ENCODE peak calls at places on chromosomes 4 and X, in five cellular contexts. One of them, this sample, is unnamed.

GRCh38 chrX:120793098-120793497 is 82.6 kb downstream of the CT47B1 start:
- DNase-seq in right atrium auricular region: no peak
- DNase-seq in GF-D8: no peak
- DNase-seq in K562: no peak
- DNase-seq in activated T-helper 1 cell treated with anti-CD3 and anti-CD28 coated beads, Interleukin-2, amount 50 U/mL, for 16 hours: no peak
- DNase-seq in this sample: no peak

GRCh38 chr4:80361329-80361900 is 25.9 kb downstream of the CFAP299 start:
- DNase-seq in right atrium auricular region: no peak
- DNase-seq in GF-D8: no peak
- DNase-seq in K562: peak
- DNase-seq in activated T-helper 1 cell treated with anti-CD3 and anti-CD28 coated beads, Interleukin-2, amount 50 U/mL, for 16 hours: no peak
- DNase-seq in this sample: peak

GRCh38 chr4:15400911-15401671 is 26.7 kb upstream of the C1QTNF7 start:
- DNase-seq in right atrium auricular region: peak
- DNase-seq in GF-D8: peak
- DNase-seq in K562: no peak
- DNase-seq in activated T-helper 1 cell treated with anti-CD3 and anti-CD28 coated beads, Interleukin-2, amount 50 U/mL, for 16 hours: no peak
- DNase-seq in this sample: peak

GRCh38 chr4:169314906-169315305 is 44.1 kb upstream of the SH3RF1 start:
- DNase-seq in right atrium auricular region: peak
- DNase-seq in GF-D8: no peak
- DNase-seq in K562: peak
- DNase-seq in activated T-helper 1 cell treated with anti-CD3 and anti-CD28 coated beads, Interleukin-2, amount 50 U/mL, for 16 hours: no peak
- DNase-seq in this sample: peak

GRCh38 chr4:17475481-17475880 is 36.4 kb downstream of the QDPR start:
- DNase-seq in right atrium auricular region: no peak
- DNase-seq in GF-D8: no peak
- DNase-seq in K562: no peak
- DNase-seq in activated T-helper 1 cell treated with anti-CD3 and anti-CD28 coated beads, Interleukin-2, amount 50 U/mL, for 16 hours: no peak
- DNase-seq in this sample: no peak

GRCh38 chr4:140851032-140851636 is 94.9 kb upstream of the TBC1D9 start:
- DNase-seq in right atrium auricular region: no peak
- DNase-seq in GF-D8: no peak
- DNase-seq in K562: peak
- DNase-seq in activated T-helper 1 cell treated with anti-CD3 and anti-CD28 coated beads, Interleukin-2, amount 50 U/mL, for 16 hours: no peak
- DNase-seq in this sample: peak

GRCh38 chr4:22427676-22428075 is 88.2 kb downstream of the ADGRA3 start:
- DNase-seq in right atrium auricular region: no peak
- DNase-seq in GF-D8: no peak
- DNase-seq in K562: no peak
- DNase-seq in activated T-helper 1 cell treated with anti-CD3 and anti-CD28 coated beads, Interleukin-2, amount 50 U/mL, for 16 hours: no peak
- DNase-seq in this sample: no peak

GRCh38 chr4:89898304-89898716 is 3.7 kb downstream of the MMRN1 start:
- DNase-seq in right atrium auricular region: no peak
- DNase-seq in GF-D8: no peak
- DNase-seq in K562: no peak
- DNase-seq in activated T-helper 1 cell treated with anti-CD3 and anti-CD28 coated beads, Interleukin-2, amount 50 U/mL, for 16 hours: no peak
- DNase-seq in this sample: no peak

GRCh38 chrX:41561045-41561444 is 113.9 kb downstream of the NYX start:
- DNase-seq in right atrium auricular region: no peak
- DNase-seq in GF-D8: peak
- DNase-seq in K562: peak
- DNase-seq in activated T-helper 1 cell treated with anti-CD3 and anti-CD28 coated beads, Interleukin-2, amount 50 U/mL, for 16 hours: no peak
- DNase-seq in this sample: peak

GRCh38 chr4:75189976-75190375 is 257.1 kb downstream of the PARM1 start:
- DNase-seq in right atrium auricular region: no peak
- DNase-seq in GF-D8: no peak
- DNase-seq in K562: no peak
- DNase-seq in activated T-helper 1 cell treated with anti-CD3 and anti-CD28 coated beads, Interleukin-2, amount 50 U/mL, for 16 hours: no peak
- DNase-seq in this sample: no peak

GRCh38 chr4:167399201-167399600 is 164.9 kb upstream of the SPOCK3 start:
- DNase-seq in right atrium auricular region: no peak
- DNase-seq in GF-D8: no peak
- DNase-seq in K562: no peak
- DNase-seq in activated T-helper 1 cell treated with anti-CD3 and anti-CD28 coated beads, Interleukin-2, amount 50 U/mL, for 16 hours: no peak
- DNase-seq in this sample: no peak

GRCh38 chr4:54585321-54586000 is 72.3 kb upstream of the KIT start:
- DNase-seq in right atrium auricular region: no peak
- DNase-seq in GF-D8: no peak
- DNase-seq in K562: peak
- DNase-seq in activated T-helper 1 cell treated with anti-CD3 and anti-CD28 coated beads, Interleukin-2, amount 50 U/mL, for 16 hours: no peak
- DNase-seq in this sample: peak

GRCh38 chr4:151968643-151969042 is 207.8 kb upstream of the GATB start:
- DNase-seq in right atrium auricular region: no peak
- DNase-seq in GF-D8: no peak
- DNase-seq in K562: no peak
- DNase-seq in activated T-helper 1 cell treated with anti-CD3 and anti-CD28 coated beads, Interleukin-2, amount 50 U/mL, for 16 hours: no peak
- DNase-seq in this sample: no peak

GRCh38 chr4:55398966-55399365 is 3.2 kb downstream of the TMEM165 start:
- DNase-seq in right atrium auricular region: no peak
- DNase-seq in GF-D8: no peak
- DNase-seq in K562: peak
- DNase-seq in activated T-helper 1 cell treated with anti-CD3 and anti-CD28 coated beads, Interleukin-2, amount 50 U/mL, for 16 hours: no peak
- DNase-seq in this sample: no peak

GRCh38 chrX:154378059-154378798 is 866 bp upstream of the EMD start:
- DNase-seq in right atrium auricular region: no peak
- DNase-seq in GF-D8: peak
- DNase-seq in K562: no peak
- DNase-seq in activated T-helper 1 cell treated with anti-CD3 and anti-CD28 coated beads, Interleukin-2, amount 50 U/mL, for 16 hours: no peak
- DNase-seq in this sample: no peak

GRCh38 chr4:83362492-83363329 is 28.1 kb upstream of the HPSE start:
- DNase-seq in right atrium auricular region: no peak
- DNase-seq in GF-D8: no peak
- DNase-seq in K562: peak
- DNase-seq in activated T-helper 1 cell treated with anti-CD3 and anti-CD28 coated beads, Interleukin-2, amount 50 U/mL, for 16 hours: no peak
- DNase-seq in this sample: no peak

GRCh38 chr4:68373513-68373912 is 23.6 kb upstream of the YTHDC1 start:
- DNase-seq in right atrium auricular region: peak
- DNase-seq in GF-D8: no peak
- DNase-seq in K562: peak
- DNase-seq in activated T-helper 1 cell treated with anti-CD3 and anti-CD28 coated beads, Interleukin-2, amount 50 U/mL, for 16 hours: peak
- DNase-seq in this sample: peak

GRCh38 chr4:7195138-7195510 is 2.8 kb downstream of the SORCS2 start:
- DNase-seq in right atrium auricular region: no peak
- DNase-seq in GF-D8: no peak
- DNase-seq in K562: no peak
- DNase-seq in activated T-helper 1 cell treated with anti-CD3 and anti-CD28 coated beads, Interleukin-2, amount 50 U/mL, for 16 hours: no peak
- DNase-seq in this sample: no peak

GRCh38 chr4:145186719-145187118 is 6.3 kb upstream of the OTUD4 start:
- DNase-seq in right atrium auricular region: no peak
- DNase-seq in GF-D8: no peak
- DNase-seq in K562: no peak
- DNase-seq in activated T-helper 1 cell treated with anti-CD3 and anti-CD28 coated beads, Interleukin-2, amount 50 U/mL, for 16 hours: no peak
- DNase-seq in this sample: no peak

GRCh38 chr4:99679204-99679603 is 21.6 kb upstream of the C4orf54 start:
- DNase-seq in right atrium auricular region: no peak
- DNase-seq in GF-D8: no peak
- DNase-seq in K562: no peak
- DNase-seq in activated T-helper 1 cell treated with anti-CD3 and anti-CD28 coated beads, Interleukin-2, amount 50 U/mL, for 16 hours: no peak
- DNase-seq in this sample: no peak

GRCh38 chrX:40933132-40934078 is 151.8 kb upstream of the USP9X start:
- DNase-seq in right atrium auricular region: no peak
- DNase-seq in GF-D8: peak
- DNase-seq in K562: peak
- DNase-seq in activated T-helper 1 cell treated with anti-CD3 and anti-CD28 coated beads, Interleukin-2, amount 50 U/mL, for 16 hours: no peak
- DNase-seq in this sample: no peak

GRCh38 chrX:131910565-131910964 is 112.5 kb upstream of the STK26 start:
- DNase-seq in right atrium auricular region: no peak
- DNase-seq in GF-D8: no peak
- DNase-seq in K562: no peak
- DNase-seq in activated T-helper 1 cell treated with anti-CD3 and anti-CD28 coated beads, Interleukin-2, amount 50 U/mL, for 16 hours: no peak
- DNase-seq in this sample: no peak

GRCh38 chr4:8639777-8640720 is 47.5 kb downstream of the CPZ start:
- DNase-seq in right atrium auricular region: no peak
- DNase-seq in GF-D8: no peak
- DNase-seq in K562: no peak
- DNase-seq in activated T-helper 1 cell treated with anti-CD3 and anti-CD28 coated beads, Interleukin-2, amount 50 U/mL, for 16 hours: no peak
- DNase-seq in this sample: no peak

GRCh38 chrX:9182041-9182440 is 148.1 kb upstream of the FAM9B start:
- DNase-seq in right atrium auricular region: no peak
- DNase-seq in GF-D8: no peak
- DNase-seq in K562: no peak
- DNase-seq in activated T-helper 1 cell treated with anti-CD3 and anti-CD28 coated beads, Interleukin-2, amount 50 U/mL, for 16 hours: no peak
- DNase-seq in this sample: no peak

GRCh38 chr4:127601029-127601428 is 31.7 kb upstream of the INTU start:
- DNase-seq in right atrium auricular region: no peak
- DNase-seq in GF-D8: no peak
- DNase-seq in K562: no peak
- DNase-seq in activated T-helper 1 cell treated with anti-CD3 and anti-CD28 coated beads, Interleukin-2, amount 50 U/mL, for 16 hours: no peak
- DNase-seq in this sample: peak

GRCh38 chr4:173752610-173753009 is 222.6 kb upstream of the HAND2 start:
- DNase-seq in right atrium auricular region: no peak
- DNase-seq in GF-D8: no peak
- DNase-seq in K562: peak
- DNase-seq in activated T-helper 1 cell treated with anti-CD3 and anti-CD28 coated beads, Interleukin-2, amount 50 U/mL, for 16 hours: no peak
- DNase-seq in this sample: no peak

GRCh38 chr4:38210396-38211114 is 250.4 kb downstream of the PTTG2 start:
- DNase-seq in right atrium auricular region: no peak
- DNase-seq in GF-D8: no peak
- DNase-seq in K562: no peak
- DNase-seq in activated T-helper 1 cell treated with anti-CD3 and anti-CD28 coated beads, Interleukin-2, amount 50 U/mL, for 16 hours: no peak
- DNase-seq in this sample: peak

GRCh38 chr4:183289688-183290087 is 30.4 kb downstream of the CLDN22 start:
- DNase-seq in right atrium auricular region: no peak
- DNase-seq in GF-D8: no peak
- DNase-seq in K562: peak
- DNase-seq in activated T-helper 1 cell treated with anti-CD3 and anti-CD28 coated beads, Interleukin-2, amount 50 U/mL, for 16 hours: no peak
- DNase-seq in this sample: no peak

GRCh38 chr4:100081511-100081910 is 108.8 kb downstream of the DDIT4L start:
- DNase-seq in right atrium auricular region: no peak
- DNase-seq in GF-D8: no peak
- DNase-seq in K562: no peak
- DNase-seq in activated T-helper 1 cell treated with anti-CD3 and anti-CD28 coated beads, Interleukin-2, amount 50 U/mL, for 16 hours: no peak
- DNase-seq in this sample: no peak

GRCh38 chrX:103343105-103343504 is 13.1 kb downstream of the TCEAL7 start:
- DNase-seq in right atrium auricular region: no peak
- DNase-seq in GF-D8: no peak
- DNase-seq in K562: peak
- DNase-seq in activated T-helper 1 cell treated with anti-CD3 and anti-CD28 coated beads, Interleukin-2, amount 50 U/mL, for 16 hours: no peak
- DNase-seq in this sample: peak